ENCODE peak calls at places on chromosomes 13 and 19, in four cellular contexts. R is PC-3, B is GM23248, Q is MM.1S. G is an unnamed sample.

GRCh38 chr13:95527955-95528354 is 24.6 kb upstream of the CLDN10 start:
- DNase-seq in Q (no peak), B (no peak), R (no peak), G (no peak)

GRCh38 chr13:111458739-111459138 is 138.3 kb downstream of the TEX29 start:
- DNase-seq in Q (no peak), B (no peak), R (no peak), G (no peak)

GRCh38 chr13:58397596-58398387 is 766.2 kb downstream of the PCDH17 start:
- DNase-seq in Q (no peak), B (no peak), R (no peak), G (no peak)

GRCh38 chr13:34988330-34988791 is 46.3 kb downstream of the NBEA start:
- DNase-seq in B (no peak), R (no peak), Q (no peak), G (no peak)

GRCh38 chr13:45995245-45995644 is 57.3 kb downstream of the ZC3H13 start:
- DNase-seq in B (no peak), Q (no peak), R (no peak), G (no peak)

GRCh38 chr19:38891791-38892190 is 7.6 kb downstream of the SIRT2 start:
- DNase-seq in B (no peak), R (no peak), Q (no peak), G (no peak)

GRCh38 chr19:5103061-5103701 is 134.3 kb downstream of the KDM4B start:
- DNase-seq in B (peak), R (no peak), Q (no peak), G (peak)

GRCh38 chr13:111413407-111414187 is 93.2 kb downstream of the TEX29 start:
- DNase-seq in R (no peak), B (no peak), Q (no peak), G (no peak)

GRCh38 chr13:71751074-71751473 is 115.9 kb downstream of the DACH1 start:
- DNase-seq in B (no peak), Q (no peak), R (no peak), G (no peak)

GRCh38 chr19:14370169-14370998 is 10.9 kb upstream of the ADGRE5 start:
- DNase-seq in Q (no peak), B (peak), R (no peak), G (no peak)
- TF ChIP-seq EZH2phosphoT487 in Q (no peak), B (no peak), R (no peak), G (no peak)

DNA sequence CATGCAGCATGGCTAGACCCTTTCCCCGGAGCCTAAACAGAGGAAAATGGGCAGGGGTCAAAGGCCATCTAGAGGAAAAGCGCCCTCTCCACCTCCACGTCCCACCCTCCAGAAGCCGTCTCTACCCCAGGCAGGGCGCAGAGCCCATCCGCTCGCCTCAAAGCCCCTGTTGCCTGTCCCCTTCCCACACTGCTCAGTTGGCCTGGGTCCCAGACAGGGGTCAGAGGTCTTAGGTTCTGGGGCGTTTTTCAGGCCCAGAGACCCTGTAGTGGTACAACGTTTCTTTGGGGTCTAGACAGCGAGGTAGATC is 285 bp downstream of the TMEM143 start:
- DNase-seq in B (no peak), Q (no peak), R (no peak), G (peak)
- H2AFZ ChIP-seq in B (peak), Q (peak), R (peak), G (peak)

DNA sequence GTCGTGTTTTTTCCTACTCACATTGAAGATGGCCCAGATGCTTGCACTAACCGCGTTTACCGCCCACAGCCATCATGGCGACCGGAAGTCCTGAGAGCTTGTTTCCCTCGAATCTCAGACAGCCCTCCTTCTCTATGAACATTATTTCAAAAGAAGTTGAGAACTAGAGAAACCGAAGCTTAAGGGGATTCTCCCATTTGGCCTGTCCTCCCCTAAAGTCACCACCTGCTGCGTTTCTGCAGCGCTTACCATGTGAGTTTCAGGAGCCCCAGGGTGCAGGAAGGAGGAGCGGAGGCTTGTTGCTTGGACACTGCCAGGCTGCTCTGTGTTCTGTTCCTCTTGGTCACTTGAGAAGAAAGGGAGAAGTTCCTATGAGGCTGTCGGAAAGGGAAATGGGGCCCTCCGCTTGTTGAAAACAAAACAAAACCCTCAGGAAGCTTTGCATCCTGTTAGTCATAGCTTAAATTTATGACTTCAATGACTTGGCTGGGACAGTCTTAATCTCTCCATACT is 6.2 kb downstream of the CARD8 start:
- DNase-seq in B (no peak), R (no peak), Q (peak), G (no peak)
- TF ChIP-seq EZH2phosphoT487 in B (no peak), R (no peak), Q (no peak), G (no peak)

GRCh38 chr19:14944456-14944855 is 3.2 kb downstream of the OR7C2 start:
- DNase-seq in Q (no peak), R (no peak), B (no peak), G (no peak)
- H2AFZ ChIP-seq in Q (no peak), R (no peak), B (no peak), G (no peak)

GRCh38 chr19:30315159-30315558 is 57.0 kb upstream of the ZNF536 start:
- DNase-seq in Q (no peak), B (no peak), R (no peak), G (no peak)

GRCh38 chr19:30317403-30317802 is 54.8 kb upstream of the ZNF536 start:
- DNase-seq in R (no peak), B (no peak), Q (no peak), G (no peak)

GRCh38 chr19:30316000-30316491 is 56.1 kb upstream of the ZNF536 start:
- DNase-seq in Q (no peak), B (no peak), R (no peak), G (no peak)

GRCh38 chr19:30318261-30318660 is 53.9 kb upstream of the ZNF536 start:
- DNase-seq in B (no peak), R (no peak), Q (no peak), G (no peak)

GRCh38 chr19:30316560-30317106 is 55.6 kb upstream of the ZNF536 start:
- DNase-seq in Q (no peak), B (no peak), R (no peak), G (no peak)
- TF ChIP-seq EZH2phosphoT487 in Q (no peak), B (no peak), R (no peak), G (no peak)

GRCh38 chr13:66972659-66973058 is 257.5 kb downstream of the PCDH9 start:
- DNase-seq in Q (no peak), R (no peak), B (no peak), G (no peak)
- H2AFZ ChIP-seq in Q (no peak), R (no peak), B (no peak), G (no peak)

DNA sequence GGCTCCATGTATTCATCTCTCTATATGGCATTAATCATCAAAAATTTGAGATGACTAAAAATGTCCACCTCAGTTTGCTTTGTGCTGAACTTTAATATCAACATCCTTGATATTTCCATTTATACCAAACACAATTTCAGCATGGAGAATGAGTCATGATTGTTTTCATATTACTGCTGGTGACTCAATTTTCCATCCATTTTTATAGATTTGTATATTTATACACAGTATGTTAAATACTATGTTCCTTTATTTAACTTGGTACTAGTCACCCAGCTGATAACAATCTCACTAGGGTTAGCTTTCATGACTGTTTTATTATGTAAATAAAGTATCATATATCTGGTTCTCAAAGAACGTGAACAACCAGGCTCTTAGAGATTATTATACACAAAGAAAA is 1255.1 kb downstream of the SLITRK1 start:
- DNase-seq in Q (no peak), B (peak), R (peak), G (no peak)
- TF ChIP-seq EZH2phosphoT487 in Q (no peak), B (no peak), R (no peak), G (no peak)

GRCh38 chr19:34269489-34269888 is 15.1 kb downstream of the GARRE1 start:
- DNase-seq in Q (no peak), R (no peak), B (no peak), G (no peak)
- H2AFZ ChIP-seq in Q (peak), R (peak), B (peak), G (no peak)

G was measured in hepatocyte.